ENCODE peak calls at places on chromosomes 4 and X, in six cellular contexts. One of them, this sample, is unnamed.

GRCh38 chrX:21800344-21800770 is 39.1 kb upstream of the MBTPS2 start:
- DNase-seq in mammary epithelial cell: peak
- DNase-seq in PC-3: peak
- DNase-seq in AG04450: no peak
- DNase-seq in fibroblast of the aortic adventitia: peak
- DNase-seq in foreskin fibroblast: peak
- DNase-seq in this sample: no peak

GRCh38 chrX:71941771-71942170 is 31.1 kb downstream of the NHSL2 start:
- DNase-seq in foreskin fibroblast: no peak
- DNase-seq in PC-3: peak
- DNase-seq in mammary epithelial cell: no peak
- DNase-seq in fibroblast of the aortic adventitia: peak
- DNase-seq in AG04450: peak
- DNase-seq in this sample: peak

GRCh38 chr4:140568507-140569306 is at the start of gene UCP1:
- DNase-seq in fibroblast of the aortic adventitia: no peak
- DNase-seq in mammary epithelial cell: no peak
- DNase-seq in foreskin fibroblast: peak
- DNase-seq in PC-3: no peak
- DNase-seq in AG04450: no peak
- DNase-seq in this sample: peak

GRCh38 chr4:165016971-165017370 is 14.8 kb upstream of the TRIM60 start:
- DNase-seq in mammary epithelial cell: no peak
- DNase-seq in PC-3: peak
- DNase-seq in AG04450: no peak
- DNase-seq in foreskin fibroblast: no peak
- DNase-seq in fibroblast of the aortic adventitia: no peak
- DNase-seq in this sample: no peak

GRCh38 chrX:1599791-1600405 is 8.5 kb downstream of the AKAP17A start:
- DNase-seq in fibroblast of the aortic adventitia: no peak
- DNase-seq in foreskin fibroblast: no peak
- DNase-seq in PC-3: no peak
- DNase-seq in mammary epithelial cell: no peak
- DNase-seq in AG04450: no peak
- DNase-seq in this sample: no peak

GRCh38 chr4:42151568-42152506 is 618 bp downstream of the BEND4 start:
- DNase-seq in AG04450: no peak
- DNase-seq in fibroblast of the aortic adventitia: no peak
- DNase-seq in mammary epithelial cell: no peak
- DNase-seq in PC-3: no peak
- DNase-seq in foreskin fibroblast: no peak
- DNase-seq in this sample: no peak

GRCh38 chr4:81040175-81040659 is 9.7 kb downstream of the BMP3 start:
- DNase-seq in PC-3: peak
- DNase-seq in AG04450: no peak
- DNase-seq in foreskin fibroblast: peak
- DNase-seq in mammary epithelial cell: peak
- DNase-seq in fibroblast of the aortic adventitia: peak
- DNase-seq in this sample: peak

GRCh38 chr4:125262079-125262478 is 52.7 kb upstream of the FAT4 start:
- DNase-seq in mammary epithelial cell: no peak
- DNase-seq in AG04450: no peak
- DNase-seq in foreskin fibroblast: no peak
- DNase-seq in fibroblast of the aortic adventitia: no peak
- DNase-seq in PC-3: no peak
- DNase-seq in this sample: no peak

GRCh38 chrX:150201391-150201790 is 161.7 kb upstream of the MAMLD1 start:
- DNase-seq in AG04450: no peak
- DNase-seq in mammary epithelial cell: no peak
- DNase-seq in PC-3: no peak
- DNase-seq in foreskin fibroblast: no peak
- DNase-seq in fibroblast of the aortic adventitia: no peak
- DNase-seq in this sample: no peak

GRCh38 chr4:138494931-138495330 is 252.8 kb upstream of the SLC7A11 start:
- DNase-seq in PC-3: peak
- DNase-seq in foreskin fibroblast: no peak
- DNase-seq in AG04450: no peak
- DNase-seq in mammary epithelial cell: peak
- DNase-seq in fibroblast of the aortic adventitia: peak
- DNase-seq in this sample: peak

GRCh38 chrX:2697741-2698294 is 6.7 kb downstream of the CD99 start:
- DNase-seq in PC-3: no peak
- DNase-seq in mammary epithelial cell: no peak
- DNase-seq in AG04450: no peak
- DNase-seq in fibroblast of the aortic adventitia: peak
- DNase-seq in foreskin fibroblast: no peak
- DNase-seq in this sample: no peak

GRCh38 chr4:826508-827208 is 729 bp upstream of the CPLX1 start:
- DNase-seq in PC-3: no peak
- DNase-seq in fibroblast of the aortic adventitia: no peak
- DNase-seq in mammary epithelial cell: no peak
- DNase-seq in AG04450: no peak
- DNase-seq in foreskin fibroblast: no peak
- DNase-seq in this sample: no peak

GRCh38 chr4:829291-829690 is 3.4 kb upstream of the CPLX1 start:
- DNase-seq in foreskin fibroblast: no peak
- DNase-seq in fibroblast of the aortic adventitia: no peak
- DNase-seq in AG04450: no peak
- DNase-seq in PC-3: no peak
- DNase-seq in mammary epithelial cell: no peak
- DNase-seq in this sample: no peak

GRCh38 chr4:828641-829271 is 2.8 kb upstream of the CPLX1 start:
- DNase-seq in PC-3: no peak
- DNase-seq in fibroblast of the aortic adventitia: peak
- DNase-seq in foreskin fibroblast: peak
- DNase-seq in mammary epithelial cell: no peak
- DNase-seq in AG04450: no peak
- DNase-seq in this sample: peak

GRCh38 chr4:825969-826330 is at the start of gene CPLX1:
- DNase-seq in PC-3: peak
- DNase-seq in mammary epithelial cell: no peak
- DNase-seq in fibroblast of the aortic adventitia: no peak
- DNase-seq in AG04450: no peak
- DNase-seq in foreskin fibroblast: no peak
- DNase-seq in this sample: no peak

DNA sequence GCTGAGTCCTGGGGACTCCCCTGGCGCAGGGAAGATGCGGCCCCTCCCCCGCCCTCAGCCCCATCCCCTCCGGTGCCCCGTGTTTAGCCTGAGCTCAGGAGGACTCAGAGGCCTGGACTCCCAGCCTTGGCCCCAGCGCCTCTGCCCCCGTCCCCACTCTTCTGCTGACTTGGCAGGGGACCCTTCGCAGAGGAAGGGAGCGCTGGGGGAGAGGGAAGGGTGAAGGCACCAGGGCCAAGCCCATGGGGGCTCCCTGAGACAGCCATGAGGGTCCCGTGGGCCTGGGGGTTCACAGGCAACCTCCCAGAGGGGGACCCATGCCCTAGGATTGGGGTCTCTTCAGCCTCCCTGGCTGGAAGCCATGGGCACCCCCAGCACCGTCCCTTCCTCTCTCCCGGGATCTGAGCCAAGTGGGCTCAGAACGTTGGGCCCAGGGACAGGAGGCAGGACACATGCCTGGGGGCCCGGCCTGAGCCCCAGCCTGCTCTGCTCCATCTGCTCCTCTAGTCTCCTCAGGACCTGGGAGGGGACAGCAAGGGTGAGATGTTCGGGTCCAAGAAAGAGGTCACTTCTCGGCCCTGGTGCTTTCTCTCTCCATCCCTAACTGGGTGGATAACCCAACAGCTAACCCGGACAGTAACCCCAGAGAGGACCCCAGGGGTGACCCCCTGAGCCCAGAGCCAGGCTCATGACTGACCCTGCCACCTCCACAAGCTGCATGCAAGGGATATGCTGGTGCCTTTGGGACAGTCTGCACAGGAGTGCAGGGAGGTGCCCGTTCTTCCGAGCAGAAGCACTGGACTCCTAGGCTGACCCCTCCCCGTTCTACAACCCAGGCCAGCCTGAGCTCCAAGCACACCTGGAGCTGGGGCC is 1.5 kb upstream of the CPLX1 start:
- DNase-seq in foreskin fibroblast: no peak
- DNase-seq in AG04450: no peak
- DNase-seq in mammary epithelial cell: no peak
- DNase-seq in fibroblast of the aortic adventitia: no peak
- DNase-seq in PC-3: no peak
- DNase-seq in this sample: no peak
- H3K4me3 ChIP-seq in foreskin fibroblast: no peak
- H3K4me3 ChIP-seq in AG04450: no peak
- H3K4me3 ChIP-seq in mammary epithelial cell: no peak
- H3K4me3 ChIP-seq in fibroblast of the aortic adventitia: no peak
- H3K4me3 ChIP-seq in PC-3: no peak
- H3K4me3 ChIP-seq in this sample: no peak

GRCh38 chrX:124406294-124407013 is 60.1 kb downstream of the SH2D1A start:
- DNase-seq in fibroblast of the aortic adventitia: peak
- DNase-seq in mammary epithelial cell: peak
- DNase-seq in foreskin fibroblast: peak
- DNase-seq in PC-3: peak
- DNase-seq in AG04450: no peak
- DNase-seq in this sample: peak
- TF ChIP-seq CTCF in fibroblast of the aortic adventitia: peak
- TF ChIP-seq CTCF in mammary epithelial cell: peak
- TF ChIP-seq CTCF in foreskin fibroblast: peak
- TF ChIP-seq CTCF in PC-3: peak
- TF ChIP-seq CTCF in AG04450: peak
- TF ChIP-seq CTCF in this sample: peak

GRCh38 chrX:139691843-139692505 is 16.0 kb downstream of the MCF2 start:
- DNase-seq in mammary epithelial cell: no peak
- DNase-seq in AG04450: no peak
- DNase-seq in foreskin fibroblast: no peak
- DNase-seq in fibroblast of the aortic adventitia: no peak
- DNase-seq in PC-3: no peak
- DNase-seq in this sample: peak
- H3K4me3 ChIP-seq in mammary epithelial cell: peak
- H3K4me3 ChIP-seq in AG04450: peak
- H3K4me3 ChIP-seq in foreskin fibroblast: peak
- H3K4me3 ChIP-seq in fibroblast of the aortic adventitia: peak
- H3K4me3 ChIP-seq in PC-3: no peak
- H3K4me3 ChIP-seq in this sample: peak

DNA sequence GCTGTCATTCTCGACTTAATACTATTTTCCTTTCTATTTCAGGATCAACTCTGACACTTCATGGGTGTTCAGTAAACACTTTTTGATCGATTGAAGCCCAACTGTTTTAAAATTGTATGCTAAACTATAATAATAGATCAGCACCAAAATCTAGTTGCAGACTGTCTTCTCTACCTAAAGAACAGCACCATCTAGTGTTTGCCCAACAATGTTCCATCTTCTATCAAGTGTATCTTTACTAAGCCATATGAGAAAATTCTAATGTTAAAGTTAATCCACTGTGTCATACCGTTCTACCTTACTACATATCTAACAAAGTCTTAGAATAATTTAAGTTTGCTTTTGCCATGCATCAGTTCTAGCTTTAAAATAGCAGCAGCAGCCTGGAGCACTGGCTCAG is 113.0 kb upstream of the PRDX4 start:
- DNase-seq in fibroblast of the aortic adventitia: peak
- DNase-seq in mammary epithelial cell: peak
- DNase-seq in PC-3: peak
- DNase-seq in foreskin fibroblast: peak
- DNase-seq in AG04450: peak
- DNase-seq in this sample: peak
- TF ChIP-seq CTCF in fibroblast of the aortic adventitia: peak
- TF ChIP-seq CTCF in mammary epithelial cell: peak
- TF ChIP-seq CTCF in PC-3: peak
- TF ChIP-seq CTCF in foreskin fibroblast: peak
- TF ChIP-seq CTCF in AG04450: peak
- TF ChIP-seq CTCF in this sample: peak

GRCh38 chr4:163484906-163485305 is 9.6 kb upstream of the TMA16 start:
- DNase-seq in PC-3: peak
- DNase-seq in AG04450: peak
- DNase-seq in foreskin fibroblast: peak
- DNase-seq in mammary epithelial cell: peak
- DNase-seq in fibroblast of the aortic adventitia: peak
- DNase-seq in this sample: peak

GRCh38 chr4:163476761-163477438 is 3.3 kb upstream of the TKTL2 start:
- DNase-seq in foreskin fibroblast: no peak
- DNase-seq in fibroblast of the aortic adventitia: peak
- DNase-seq in mammary epithelial cell: no peak
- DNase-seq in PC-3: no peak
- DNase-seq in AG04450: no peak
- DNase-seq in this sample: no peak

GRCh38 chr4:163486321-163486720 is 8.2 kb upstream of the TMA16 start:
- DNase-seq in PC-3: no peak
- DNase-seq in AG04450: no peak
- DNase-seq in foreskin fibroblast: no peak
- DNase-seq in mammary epithelial cell: no peak
- DNase-seq in fibroblast of the aortic adventitia: no peak
- DNase-seq in this sample: no peak

GRCh38 chr4:163482197-163482596 is 8.6 kb upstream of the TKTL2 start:
- DNase-seq in PC-3: no peak
- DNase-seq in mammary epithelial cell: no peak
- DNase-seq in AG04450: no peak
- DNase-seq in foreskin fibroblast: no peak
- DNase-seq in fibroblast of the aortic adventitia: no peak
- DNase-seq in this sample: no peak
- H3K4me3 ChIP-seq in PC-3: no peak
- H3K4me3 ChIP-seq in mammary epithelial cell: no peak
- H3K4me3 ChIP-seq in AG04450: no peak
- H3K4me3 ChIP-seq in foreskin fibroblast: no peak
- H3K4me3 ChIP-seq in fibroblast of the aortic adventitia: no peak
- H3K4me3 ChIP-seq in this sample: no peak